ENCODE peak calls at places on chromosome 13, in nine cellular contexts. Q is stimulated activated CD4-positive, alpha-beta T cell treated with anti-CD3 and anti-CD28 coated beads, Interleukin-2, amount 100 ng/mL, for 48 hours; I is HTR-8/SVneo; E is CD4-positive, alpha-beta memory T cell; Z is mammary epithelial cell; V is GM19239; Y is smooth muscle cell of the brain vasculature; N is lower leg skin; A is RWPE2. S is an unnamed sample.

GRCh38 chr13:21395953-21396352 is 63.1 kb downstream of the ZDHHC20 start:
- DNase-seq in V (no peak), N (no peak), I (no peak), Y (no peak), E (peak), Z (no peak), A (no peak), Q (no peak), S (no peak)

GRCh38 chr13:106187501-106187900 is 348.0 kb downstream of the EFNB2 start:
- DNase-seq in I (no peak), Y (no peak), E (no peak), Q (no peak), Z (no peak), V (no peak), A (no peak), N (no peak), S (no peak)

GRCh38 chr13:33611016-33611805 is 206.7 kb upstream of the RFC3 start:
- DNase-seq in I (no peak), Y (peak), A (no peak), N (no peak), V (no peak), E (no peak), Z (no peak), Q (no peak), S (peak)

GRCh38 chr13:50410921-50411712 is 395.9 kb downstream of the KCNRG start:
- DNase-seq in Z (peak), N (no peak), V (no peak), Y (no peak), I (peak), E (no peak), A (peak), Q (no peak), S (peak)

GRCh38 chr13:43369319-43369718 is 345.9 kb downstream of the DNAJC15 start:
- DNase-seq in I (no peak), N (no peak), V (no peak), Z (no peak), Q (no peak), A (no peak), Y (no peak), E (no peak), S (no peak)

GRCh38 chr13:76330216-76330615 is 556.0 kb downstream of the KCTD12 start:
- DNase-seq in Y (no peak), N (no peak), Z (no peak), I (no peak), A (no peak), V (no peak), Q (no peak), E (no peak), S (no peak)

GRCh38 chr13:30569901-30570576 is 47.7 kb upstream of the USPL1 start:
- DNase-seq in Q (no peak), I (no peak), V (no peak), N (no peak), Z (peak), Y (peak), E (no peak), A (peak), S (peak)

GRCh38 chr13:29589967-29590366 is 5.5 kb downstream of the SLC7A1 start:
- DNase-seq in A (no peak), V (no peak), I (no peak), Z (no peak), Y (no peak), Q (no peak), N (no peak), E (no peak), S (peak)

GRCh38 chr13:75961911-75962310 is 325.8 kb downstream of the LMO7 start:
- DNase-seq in Q (no peak), N (no peak), E (no peak), A (no peak), Z (no peak), I (no peak), Y (no peak), V (no peak), S (no peak)

GRCh38 chr13:95404141-95404882 is 103.1 kb upstream of the ABCC4 start:
- DNase-seq in E (peak), Z (peak), Q (peak), V (peak), Y (peak), A (no peak), I (peak), N (peak), S (peak)

GRCh38 chr13:43143591-43143990 is 120.2 kb downstream of the DNAJC15 start:
- DNase-seq in Z (no peak), N (no peak), Q (no peak), E (no peak), V (no peak), A (no peak), Y (no peak), I (no peak), S (no peak)

GRCh38 chr13:72555601-72556000 is 171.8 kb downstream of the MZT1 start:
- DNase-seq in N (no peak), I (no peak), E (no peak), V (no peak), Z (no peak), Y (no peak), A (no peak), Q (no peak), S (no peak)

GRCh38 chr13:73922728-73923393 is 211.3 kb downstream of the KLF12 start:
- DNase-seq in E (no peak), V (no peak), Z (no peak), A (no peak), Q (no peak), I (no peak), N (no peak), Y (no peak), S (no peak)

GRCh38 chr13:51419015-51419636 is 33.7 kb downstream of the INTS6 start:
- DNase-seq in N (no peak), A (no peak), E (no peak), V (no peak), Z (no peak), Q (no peak), I (no peak), Y (no peak), S (peak)

GRCh38 chr13:73772449-73773186 is 361.6 kb downstream of the KLF12 start:
- DNase-seq in V (no peak), Q (no peak), I (no peak), Z (no peak), Y (no peak), E (no peak), A (no peak), N (no peak), S (no peak)

GRCh38 chr13:99218969-99219368 is 18.3 kb downstream of the UBAC2 start:
- DNase-seq in Q (no peak), E (peak), I (no peak), N (no peak), V (no peak), Z (no peak), A (no peak), Y (no peak), S (no peak)

S was measured in lung microvascular endothelial cell.